ENCODE peak calls at places on chromosomes 5 and 9, in seven cellular contexts. X is tibial artery, E is foreskin fibroblast, K is WTC11, B is left ventricle myocardium inferior, U is glutamatergic neuron, G is osteocyte. N is an unnamed sample.
A peak's percentile ranks its signal among the peaks of the same experiment; 100 is the strongest.

GRCh38 chr9:136806631-136807201 is 1.0 kb upstream of the RABL6 start:
- DNase-seq in X (no peak), E (no peak), K (no peak), B (no peak), U (no peak), G (no peak), N (no peak)

GRCh38 chr5:76473676-76474075 is 70.6 kb downstream of the IQGAP2 start:
- DNase-seq in X (no peak), E (no peak), K (no peak), B (no peak), U (no peak), G (no peak), N (no peak)

GRCh38 chr5:95883185-95884020 is 60.9 kb upstream of the GLRX start:
- DNase-seq in X (no peak), E (no peak), K (no peak), B (no peak), U (no peak), G (no peak), N (no peak)

GRCh38 chr9:127779136-127779981 is 893 bp upstream of the SH2D3C start:
- DNase-seq in X (no peak), E (no peak), K (no peak), B (no peak), U (no peak), G (no peak), N (no peak)

GRCh38 chr5:142012792-142013388 is at the start of gene GNPDA1:
- DNase-seq in X (peak; percentile 79), E (peak; percentile 92), K (peak; percentile 52), B (peak; percentile 85), U (peak; percentile 83), G (peak; percentile 92), N (peak; percentile 51)

GRCh38 chr5:137619191-137619870 is 116.6 kb downstream of the KLHL3 start:
- DNase-seq in X (peak; percentile 60), E (peak; percentile 80), K (no peak), B (peak; percentile 85), U (no peak), G (peak; percentile 82), N (no peak)

GRCh38 chr5:5798041-5798827 is 375.8 kb downstream of the ICE1 start:
- DNase-seq in X (no peak), E (no peak), K (no peak), B (no peak), U (no peak), G (no peak), N (no peak)

GRCh38 chr5:177447066-177447610 is 524 bp downstream of the PRR7 start:
- DNase-seq in X (no peak), E (peak; percentile 74), K (peak; percentile 78), B (no peak), U (peak; percentile 78), G (no peak), N (peak; percentile 70)

GRCh38 chr5:147930759-147931158 is 24.4 kb upstream of the C5orf46 start:
- DNase-seq in X (no peak), E (no peak), K (no peak), B (no peak), U (no peak), G (no peak), N (no peak)

GRCh38 chr5:147939431-147940114 is 33.2 kb upstream of the C5orf46 start:
- DNase-seq in X (no peak), E (no peak), K (no peak), B (no peak), U (no peak), G (no peak), N (no peak)

DNA sequence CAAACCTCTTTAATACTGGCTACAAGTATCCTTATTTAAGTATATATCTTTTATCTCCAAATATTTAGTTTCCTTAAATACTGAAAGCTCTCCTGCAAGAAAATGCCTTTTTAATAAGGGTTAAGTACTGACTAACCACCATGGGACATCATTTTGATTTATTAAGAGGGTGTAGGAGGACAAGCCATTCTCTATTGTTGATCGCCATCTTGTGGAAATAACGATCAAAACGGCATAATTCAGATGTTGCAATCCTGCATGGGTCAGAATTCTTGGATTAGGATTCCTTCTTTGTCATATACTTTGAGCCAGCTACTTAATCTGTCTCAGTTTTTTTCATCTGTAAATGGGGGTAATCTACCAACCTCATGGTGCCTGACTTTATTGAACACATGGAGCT is 28.7 kb upstream of the C5orf46 start:
- DNase-seq in X (no peak), E (peak; percentile 4), K (no peak), B (no peak), U (no peak), G (no peak), N (no peak)
- TF ChIP-seq CTCF in X (peak; percentile 40), E (no peak), K (no peak), B (peak; percentile 61), U (no peak), G (peak; percentile 68), N (peak; percentile 73)

GRCh38 chr9:95770653-95771131 is 104.8 kb upstream of the ERCC6L2 start:
- DNase-seq in X (no peak), E (no peak), K (peak; percentile 70), B (no peak), U (peak; percentile 61), G (no peak), N (no peak)

GRCh38 chr9:95773061-95773433 is 102.4 kb upstream of the ERCC6L2 start:
- DNase-seq in X (no peak), E (peak; percentile 17), K (no peak), B (no peak), U (no peak), G (no peak), N (no peak)

GRCh38 chr9:95769909-95770433 is 105.5 kb upstream of the ERCC6L2 start:
- DNase-seq in X (no peak), E (no peak), K (no peak), B (no peak), U (no peak), G (no peak), N (no peak)

GRCh38 chr9:95771556-95772280 is 103.8 kb upstream of the ERCC6L2 start:
- DNase-seq in X (no peak), E (no peak), K (no peak), B (no peak), U (no peak), G (no peak), N (peak; percentile 30)

GRCh38 chr9:95772320-95773060 is 103.0 kb upstream of the ERCC6L2 start:
- DNase-seq in X (peak; percentile 46), E (peak; percentile 64), K (peak; percentile 61), B (no peak), U (peak; percentile 65), G (no peak), N (peak; percentile 21)
- TF ChIP-seq CTCF in X (no peak), E (no peak), K (no peak), B (no peak), U (no peak), G (peak; percentile 12), N (no peak)

GRCh38 chr5:62138607-62139006 is 167.4 kb upstream of the KIF2A start:
- DNase-seq in X (no peak), E (no peak), K (peak; percentile 64), B (no peak), U (no peak), G (no peak), N (no peak)

GRCh38 chr5:62139741-62140140 is 166.3 kb upstream of the KIF2A start:
- DNase-seq in X (no peak), E (no peak), K (no peak), B (no peak), U (no peak), G (no peak), N (no peak)

GRCh38 chr5:62144395-62145022 is 161.5 kb upstream of the KIF2A start:
- DNase-seq in X (no peak), E (peak; percentile 57), K (no peak), B (no peak), U (no peak), G (no peak), N (no peak)

GRCh38 chr5:62142351-62142750 is 163.7 kb upstream of the KIF2A start:
- DNase-seq in X (no peak), E (no peak), K (no peak), B (no peak), U (no peak), G (no peak), N (no peak)

DNA sequence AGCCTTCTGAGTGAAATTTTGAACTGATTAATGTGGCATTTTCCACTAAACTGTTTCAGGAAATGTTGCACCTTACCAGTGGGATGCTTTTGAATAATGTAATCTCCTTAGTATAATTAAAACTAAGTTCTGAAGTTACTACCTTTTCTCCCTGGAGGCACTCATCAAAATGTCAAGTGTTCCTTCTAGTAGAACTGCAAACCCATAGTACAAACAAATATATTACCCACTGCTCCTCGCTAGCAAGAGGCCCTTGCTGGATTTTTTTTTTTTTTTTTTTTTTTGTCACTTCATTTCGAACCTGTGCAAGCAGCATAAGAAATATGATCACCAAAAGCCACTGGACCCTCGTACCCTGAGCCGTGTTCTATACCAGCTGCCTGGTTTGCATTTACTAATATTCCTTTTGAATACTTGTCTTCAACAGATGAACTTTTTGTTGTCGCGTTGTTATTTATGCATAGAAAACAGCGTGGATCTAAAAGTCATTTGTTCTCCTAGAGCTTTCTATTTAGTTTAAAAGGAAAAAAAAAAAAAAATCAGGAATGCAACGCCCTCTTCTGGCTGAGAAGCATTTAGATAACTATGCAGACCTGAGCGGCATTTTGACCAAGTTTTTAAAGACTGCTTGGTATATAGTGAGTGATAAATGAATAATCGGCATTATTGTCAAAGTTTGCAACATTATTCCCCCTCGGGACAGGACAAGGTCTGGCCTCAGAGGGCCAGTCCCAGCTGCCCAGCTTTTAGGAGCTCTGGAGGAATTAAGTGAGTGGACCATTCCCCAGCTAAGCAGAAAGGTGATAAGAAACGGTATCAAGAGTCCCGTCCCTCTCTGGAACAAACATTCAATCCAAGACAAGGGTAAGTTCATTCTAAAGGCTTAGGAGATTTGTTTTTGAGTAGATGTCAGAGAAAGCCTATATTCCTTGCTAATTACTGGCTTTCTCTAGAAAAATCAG is 162.5 kb upstream of the KIF2A start:
- DNase-seq in X (no peak), E (peak; percentile 72), K (no peak), B (no peak), U (no peak), G (no peak), N (no peak)
- TF ChIP-seq CTCF in X (peak; percentile 42), E (peak; percentile 46), K (no peak), B (peak; percentile 53), U (peak; percentile 61), G (peak; percentile 64), N (peak; percentile 75)

GRCh38 chr9:112295174-112295573 is 38.2 kb downstream of the PTBP3 start:
- DNase-seq in X (no peak), E (no peak), K (no peak), B (no peak), U (no peak), G (no peak), N (no peak)
- TF ChIP-seq CTCF in X (no peak), E (no peak), K (no peak), B (no peak), U (no peak), G (no peak), N (no peak)

GRCh38 chr9:123108976-123109375 is 75.5 kb downstream of the GPR21 start:
- DNase-seq in X (no peak), E (no peak), K (no peak), B (no peak), U (no peak), G (no peak), N (no peak)

GRCh38 chr9:123104807-123105206 is 71.3 kb downstream of the GPR21 start:
- DNase-seq in X (no peak), E (no peak), K (no peak), B (no peak), U (no peak), G (no peak), N (no peak)

GRCh38 chr9:123105490-123105889 is 72.0 kb downstream of the GPR21 start:
- DNase-seq in X (no peak), E (no peak), K (no peak), B (no peak), U (no peak), G (no peak), N (no peak)

GRCh38 chr9:123109540-123110279 is 76.2 kb downstream of the GPR21 start:
- DNase-seq in X (no peak), E (no peak), K (no peak), B (no peak), U (no peak), G (no peak), N (no peak)

GRCh38 chr9:123107639-123108285 is 74.3 kb downstream of the GPR21 start:
- DNase-seq in X (no peak), E (no peak), K (no peak), B (no peak), U (no peak), G (no peak), N (no peak)
- TF ChIP-seq CTCF in X (no peak), E (no peak), K (no peak), B (no peak), U (no peak), G (no peak), N (no peak)

N was measured in neural crest cell.